ENCODE peak calls at places on chromosomes 6 and 20, in four cellular contexts. One of them, this sample, is unnamed.

GRCh38 chr6:32113386-32114352 is 4.5 kb upstream of the TNXB start:
- DNase-seq in HT1080: peak
- DNase-seq in renal cortical epithelial cell: peak
- DNase-seq in EL: peak
- DNase-seq in this sample: peak

GRCh38 chr6:41947581-41948220 is 6.1 kb upstream of the CCND3 start:
- DNase-seq in HT1080: no peak
- DNase-seq in renal cortical epithelial cell: no peak
- DNase-seq in EL: no peak
- DNase-seq in this sample: no peak

GRCh38 chr6:113786168-113786567 is 71.0 kb upstream of the MARCKS start:
- DNase-seq in HT1080: no peak
- DNase-seq in renal cortical epithelial cell: peak
- DNase-seq in EL: no peak
- DNase-seq in this sample: no peak

GRCh38 chr20:43949248-43949647 is 34.6 kb downstream of the TOX2 start:
- DNase-seq in HT1080: no peak
- DNase-seq in renal cortical epithelial cell: no peak
- DNase-seq in EL: no peak
- DNase-seq in this sample: no peak

GRCh38 chr6:111565316-111566221 is 40.1 kb downstream of the TRAF3IP2 start:
- DNase-seq in HT1080: no peak
- DNase-seq in renal cortical epithelial cell: no peak
- DNase-seq in EL: no peak
- DNase-seq in this sample: no peak

GRCh38 chr6:24240943-24241342 is 114.9 kb downstream of the NRSN1 start:
- DNase-seq in HT1080: no peak
- DNase-seq in renal cortical epithelial cell: no peak
- DNase-seq in EL: no peak
- DNase-seq in this sample: no peak

GRCh38 chr6:113907107-113907506 is 50.0 kb downstream of the MARCKS start:
- DNase-seq in HT1080: no peak
- DNase-seq in renal cortical epithelial cell: no peak
- DNase-seq in EL: no peak
- DNase-seq in this sample: no peak

GRCh38 chr20:63093966-63094766 is 87.4 kb upstream of the BHLHE23 start:
- DNase-seq in HT1080: no peak
- DNase-seq in renal cortical epithelial cell: no peak
- DNase-seq in EL: no peak
- DNase-seq in this sample: no peak

GRCh38 chr6:403659-404655 is 12.4 kb downstream of the IRF4 start:
- DNase-seq in HT1080: no peak
- DNase-seq in renal cortical epithelial cell: no peak
- DNase-seq in EL: no peak
- DNase-seq in this sample: no peak

GRCh38 chr6:3659748-3660147 is 91.8 kb downstream of the PXDC1 start:
- DNase-seq in HT1080: no peak
- DNase-seq in renal cortical epithelial cell: no peak
- DNase-seq in EL: no peak
- DNase-seq in this sample: no peak

GRCh38 chr20:972256-972655 is 29.9 kb downstream of the RSPO4 start:
- DNase-seq in HT1080: no peak
- DNase-seq in renal cortical epithelial cell: no peak
- DNase-seq in EL: no peak
- DNase-seq in this sample: no peak

GRCh38 chr6:8562133-8562532 is 126.8 kb upstream of the SLC35B3 start:
- DNase-seq in HT1080: no peak
- DNase-seq in renal cortical epithelial cell: no peak
- DNase-seq in EL: no peak
- DNase-seq in this sample: no peak

GRCh38 chr20:48339147-48339985 is 488.4 kb downstream of the PREX1 start:
- DNase-seq in HT1080: peak
- DNase-seq in renal cortical epithelial cell: peak
- DNase-seq in EL: peak
- DNase-seq in this sample: peak

GRCh38 chr6:11428351-11428750 is 109.2 kb upstream of the TMEM170B start:
- DNase-seq in HT1080: no peak
- DNase-seq in renal cortical epithelial cell: no peak
- DNase-seq in EL: no peak
- DNase-seq in this sample: peak

GRCh38 chr20:31472395-31473330 is 2.3 kb downstream of the DEFB124 start:
- DNase-seq in HT1080: no peak
- DNase-seq in renal cortical epithelial cell: no peak
- DNase-seq in EL: no peak
- DNase-seq in this sample: peak

GRCh38 chr20:44069203-44069931 is 117.6 kb downstream of the JPH2 start:
- DNase-seq in HT1080: no peak
- DNase-seq in renal cortical epithelial cell: no peak
- DNase-seq in EL: no peak
- DNase-seq in this sample: no peak

GRCh38 chr6:144809120-144809519 is 524.0 kb downstream of the UTRN start:
- DNase-seq in HT1080: peak
- DNase-seq in renal cortical epithelial cell: peak
- DNase-seq in EL: peak
- DNase-seq in this sample: peak

GRCh38 chr6:13526718-13527668 is 39.6 kb upstream of the GFOD1 start:
- DNase-seq in HT1080: peak
- DNase-seq in renal cortical epithelial cell: no peak
- DNase-seq in EL: no peak
- DNase-seq in this sample: peak

GRCh38 chr20:44730441-44730840 is 15.2 kb upstream of the KCNK15 start:
- DNase-seq in HT1080: peak
- DNase-seq in renal cortical epithelial cell: peak
- DNase-seq in EL: peak
- DNase-seq in this sample: peak

GRCh38 chr6:44222987-44223470 is 366 bp upstream of the SLC29A1 start:
- DNase-seq in HT1080: peak
- DNase-seq in renal cortical epithelial cell: no peak
- DNase-seq in EL: no peak
- DNase-seq in this sample: peak

GRCh38 chr20:6130045-6130444 is 7.2 kb upstream of the FERMT1 start:
- DNase-seq in HT1080: no peak
- DNase-seq in renal cortical epithelial cell: no peak
- DNase-seq in EL: no peak
- DNase-seq in this sample: no peak

GRCh38 chr20:20427202-20427864 is 59.4 kb downstream of the INSM1 start:
- DNase-seq in HT1080: no peak
- DNase-seq in renal cortical epithelial cell: no peak
- DNase-seq in EL: no peak
- DNase-seq in this sample: no peak

GRCh38 chr20:5780233-5781217 is 30.3 kb downstream of the SHLD1 start:
- DNase-seq in HT1080: no peak
- DNase-seq in renal cortical epithelial cell: no peak
- DNase-seq in EL: peak
- DNase-seq in this sample: peak

GRCh38 chr6:17932362-17932852 is 55.0 kb downstream of the KIF13A start:
- DNase-seq in HT1080: peak
- DNase-seq in renal cortical epithelial cell: no peak
- DNase-seq in EL: peak
- DNase-seq in this sample: peak

GRCh38 chr6:71190809-71191208 is 97.8 kb upstream of the OGFRL1 start:
- DNase-seq in HT1080: peak
- DNase-seq in renal cortical epithelial cell: peak
- DNase-seq in EL: peak
- DNase-seq in this sample: peak

GRCh38 chr6:136607932-136608772 is 57.9 kb upstream of the MAP7 start:
- DNase-seq in HT1080: peak
- DNase-seq in renal cortical epithelial cell: peak
- DNase-seq in EL: peak
- DNase-seq in this sample: peak

GRCh38 chr6:9647599-9647998 is 767.3 kb downstream of the TFAP2A start:
- DNase-seq in HT1080: no peak
- DNase-seq in renal cortical epithelial cell: no peak
- DNase-seq in EL: peak
- DNase-seq in this sample: peak

GRCh38 chr6:170129691-170130171 is 161.1 kb downstream of the DLL1 start:
- DNase-seq in HT1080: no peak
- DNase-seq in renal cortical epithelial cell: peak
- DNase-seq in EL: no peak
- DNase-seq in this sample: no peak

GRCh38 chr20:58900292-58900931 is 47.9 kb downstream of the GNAS start:
- DNase-seq in HT1080: no peak
- DNase-seq in renal cortical epithelial cell: no peak
- DNase-seq in EL: no peak
- DNase-seq in this sample: no peak

This sample was measured in M059J.